ENCODE peak calls at places on chromosomes 1 and 21, in five cellular contexts. One of them, this sample, is unnamed. For H3K27me3, the result is how much of the 10 kb centered on the place peaks cover.

GRCh38 chr1:154186177-154186576 is 5.7 kb downstream of the TPM3 start:
- DNase-seq in esophagus squamous epithelium: no peak
- DNase-seq in psoas muscle: peak
- DNase-seq in aorta: peak
- DNase-seq in adrenal gland: peak
- DNase-seq in this sample: no peak

GRCh38 chr1:26950602-26951001 is 9.7 kb downstream of the KDF1 start:
- DNase-seq in esophagus squamous epithelium: no peak
- DNase-seq in psoas muscle: no peak
- DNase-seq in aorta: no peak
- DNase-seq in adrenal gland: no peak
- DNase-seq in this sample: no peak

GRCh38 chr1:243496173-243496553 is 240.3 kb downstream of the SDCCAG8 start:
- DNase-seq in esophagus squamous epithelium: no peak
- DNase-seq in psoas muscle: peak
- DNase-seq in aorta: peak
- DNase-seq in adrenal gland: no peak
- DNase-seq in this sample: no peak

GRCh38 chr21:41369105-41369914 is 7.5 kb downstream of the MX2 start:
- DNase-seq in esophagus squamous epithelium: no peak
- DNase-seq in psoas muscle: peak
- DNase-seq in aorta: no peak
- DNase-seq in adrenal gland: no peak
- DNase-seq in this sample: no peak

GRCh38 chr1:11571906-11572616 is 82.2 kb downstream of the FBXO2 start:
- DNase-seq in esophagus squamous epithelium: no peak
- DNase-seq in psoas muscle: no peak
- DNase-seq in aorta: no peak
- DNase-seq in adrenal gland: no peak
- DNase-seq in this sample: no peak

GRCh38 chr1:76266762-76267161 is 192.2 kb downstream of the ST6GALNAC3 start:
- DNase-seq in esophagus squamous epithelium: no peak
- DNase-seq in psoas muscle: no peak
- DNase-seq in aorta: no peak
- DNase-seq in adrenal gland: no peak
- DNase-seq in this sample: no peak

GRCh38 chr21:41777934-41778815 is 11.3 kb upstream of the RIPK4 start:
- DNase-seq in esophagus squamous epithelium: no peak
- DNase-seq in psoas muscle: peak
- DNase-seq in aorta: peak
- DNase-seq in adrenal gland: peak
- DNase-seq in this sample: no peak

GRCh38 chr1:1283821-1284220 is 3.6 kb downstream of the SCNN1D start:
- DNase-seq in esophagus squamous epithelium: no peak
- DNase-seq in psoas muscle: no peak
- DNase-seq in aorta: no peak
- DNase-seq in adrenal gland: no peak
- DNase-seq in this sample: no peak

GRCh38 chr21:26165331-26165730 is 5.2 kb downstream of the APP start:
- DNase-seq in esophagus squamous epithelium: no peak
- DNase-seq in psoas muscle: no peak
- DNase-seq in aorta: no peak
- DNase-seq in adrenal gland: no peak
- DNase-seq in this sample: no peak

GRCh38 chr21:15495965-15496364 is 233.8 kb upstream of the USP25 start:
- DNase-seq in esophagus squamous epithelium: no peak
- DNase-seq in psoas muscle: no peak
- DNase-seq in aorta: no peak
- DNase-seq in adrenal gland: no peak
- DNase-seq in this sample: no peak

GRCh38 chr1:179817789-179818188 is 59.8 kb downstream of the TOR1AIP2 start:
- DNase-seq in esophagus squamous epithelium: no peak
- DNase-seq in psoas muscle: peak
- DNase-seq in aorta: no peak
- DNase-seq in adrenal gland: peak
- DNase-seq in this sample: no peak

GRCh38 chr1:67572594-67573221 is 112.3 kb upstream of the GADD45A start:
- DNase-seq in esophagus squamous epithelium: no peak
- DNase-seq in psoas muscle: peak
- DNase-seq in aorta: no peak
- DNase-seq in adrenal gland: no peak
- DNase-seq in this sample: no peak

GRCh38 chr1:221217029-221217428 is 337.8 kb downstream of the HLX start:
- DNase-seq in esophagus squamous epithelium: no peak
- DNase-seq in psoas muscle: no peak
- DNase-seq in aorta: peak
- DNase-seq in adrenal gland: no peak
- DNase-seq in this sample: no peak

GRCh38 chr1:182957902-182958395 is 5.0 kb upstream of the SHCBP1L start:
- DNase-seq in esophagus squamous epithelium: no peak
- DNase-seq in psoas muscle: no peak
- DNase-seq in aorta: no peak
- DNase-seq in adrenal gland: no peak
- DNase-seq in this sample: no peak

GRCh38 chr1:182965861-182966260 is 12.9 kb upstream of the SHCBP1L start:
- DNase-seq in esophagus squamous epithelium: no peak
- DNase-seq in psoas muscle: no peak
- DNase-seq in aorta: no peak
- DNase-seq in adrenal gland: no peak
- DNase-seq in this sample: no peak

GRCh38 chr1:182965096-182965495 is 12.1 kb upstream of the SHCBP1L start:
- DNase-seq in esophagus squamous epithelium: no peak
- DNase-seq in psoas muscle: no peak
- DNase-seq in aorta: no peak
- DNase-seq in adrenal gland: no peak
- DNase-seq in this sample: no peak

GRCh38 chr1:182960046-182960445 is 7.1 kb upstream of the SHCBP1L start:
- DNase-seq in esophagus squamous epithelium: no peak
- DNase-seq in psoas muscle: no peak
- DNase-seq in aorta: no peak
- DNase-seq in adrenal gland: no peak
- DNase-seq in this sample: no peak

DNA sequence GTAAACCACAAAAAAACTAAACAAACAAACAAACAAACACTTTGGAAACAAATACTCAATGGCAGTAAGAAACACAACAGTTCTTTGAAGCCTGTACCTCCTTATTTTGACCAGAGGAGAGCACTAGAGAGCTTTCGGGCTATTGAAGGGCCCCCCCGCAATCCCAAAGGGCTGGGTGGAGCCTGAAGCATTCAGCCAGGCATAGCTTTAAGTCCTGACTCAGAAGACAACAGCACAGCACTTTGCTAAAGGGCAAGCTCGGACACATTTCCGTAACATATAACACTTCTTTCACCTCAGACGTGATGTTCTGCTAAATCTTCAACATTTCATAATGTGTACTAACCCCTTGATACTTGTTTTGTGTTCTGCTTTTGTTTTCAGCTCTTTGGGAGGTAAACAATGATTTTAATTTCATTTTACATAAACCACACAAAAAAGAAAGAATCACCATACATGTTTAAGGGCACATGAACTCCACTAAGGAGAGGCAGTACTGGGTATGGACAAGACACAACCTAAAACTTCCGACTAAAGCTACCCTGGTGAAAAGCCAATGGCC is 9.7 kb upstream of the SHCBP1L start:
- DNase-seq in esophagus squamous epithelium: peak
- DNase-seq in psoas muscle: peak
- DNase-seq in aorta: peak
- DNase-seq in adrenal gland: peak
- DNase-seq in this sample: peak
- H3K4me3 ChIP-seq in esophagus squamous epithelium: peak
- H3K4me3 ChIP-seq in psoas muscle: peak
- H3K4me3 ChIP-seq in aorta: peak
- H3K4me3 ChIP-seq in adrenal gland: no peak
- H3K4me3 ChIP-seq in this sample: peak

GRCh38 chr1:194420706-194421105 is 1234.3 kb upstream of the B3GALT2 start:
- DNase-seq in esophagus squamous epithelium: no peak
- DNase-seq in psoas muscle: no peak
- DNase-seq in aorta: no peak
- DNase-seq in adrenal gland: no peak
- DNase-seq in this sample: no peak

GRCh38 chr1:194419721-194420120 is 1233.3 kb upstream of the B3GALT2 start:
- DNase-seq in esophagus squamous epithelium: no peak
- DNase-seq in psoas muscle: no peak
- DNase-seq in aorta: no peak
- DNase-seq in adrenal gland: no peak
- DNase-seq in this sample: no peak
- H3K27me3 ChIP-seq in esophagus squamous epithelium: under half
- H3K27me3 ChIP-seq in psoas muscle: under half
- H3K27me3 ChIP-seq in aorta: under half
- H3K27me3 ChIP-seq in adrenal gland: under half
- H3K27me3 ChIP-seq in this sample: under half

GRCh38 chr1:245512980-245513578 is 358.3 kb downstream of the KIF26B start:
- DNase-seq in esophagus squamous epithelium: no peak
- DNase-seq in psoas muscle: no peak
- DNase-seq in aorta: no peak
- DNase-seq in adrenal gland: no peak
- DNase-seq in this sample: no peak

GRCh38 chr1:245516178-245516829 is 361.5 kb downstream of the KIF26B start:
- DNase-seq in esophagus squamous epithelium: no peak
- DNase-seq in psoas muscle: no peak
- DNase-seq in aorta: no peak
- DNase-seq in adrenal gland: no peak
- DNase-seq in this sample: no peak

DNA sequence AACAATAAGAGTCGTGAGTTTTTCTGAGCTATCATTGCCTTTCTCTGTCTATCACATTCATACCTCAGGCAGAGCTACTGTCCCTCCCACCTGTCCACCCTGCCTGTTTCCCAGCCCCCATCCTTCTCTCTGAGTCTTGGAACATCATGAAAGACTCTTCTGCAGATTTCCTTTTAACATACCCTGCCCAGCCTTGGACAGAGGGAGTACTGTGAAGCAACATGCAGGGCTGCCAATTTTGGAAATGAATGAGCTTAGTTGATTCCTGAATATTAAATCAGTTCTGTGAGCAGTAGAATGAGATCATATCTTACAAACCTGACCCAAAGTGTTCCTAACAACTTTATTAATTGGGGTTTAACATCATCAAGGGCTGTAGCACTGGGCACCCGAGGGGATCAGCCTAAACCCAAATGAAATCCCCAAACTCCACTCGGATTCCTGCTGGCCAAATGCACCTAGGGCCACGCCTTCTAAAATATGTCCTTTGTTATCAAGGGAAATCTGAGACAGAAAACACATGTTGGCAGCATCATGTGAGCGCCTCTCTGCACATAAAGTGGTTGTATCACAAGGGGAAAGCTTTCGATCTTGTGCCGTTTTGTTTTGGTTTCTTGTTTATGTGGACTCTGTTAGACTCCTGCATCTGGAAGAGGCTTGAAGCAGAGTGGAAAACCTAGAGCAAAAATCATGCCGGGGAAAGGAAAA is 357.6 kb downstream of the KIF26B start:
- DNase-seq in esophagus squamous epithelium: no peak
- DNase-seq in psoas muscle: no peak
- DNase-seq in aorta: no peak
- DNase-seq in adrenal gland: no peak
- DNase-seq in this sample: no peak
- H3K4me3 ChIP-seq in esophagus squamous epithelium: no peak
- H3K4me3 ChIP-seq in psoas muscle: no peak
- H3K4me3 ChIP-seq in aorta: no peak
- H3K4me3 ChIP-seq in adrenal gland: no peak
- H3K4me3 ChIP-seq in this sample: no peak

GRCh38 chr1:224619209-224619608 is 3.1 kb downstream of the CNIH3 start:
- DNase-seq in esophagus squamous epithelium: no peak
- DNase-seq in psoas muscle: no peak
- DNase-seq in aorta: no peak
- DNase-seq in adrenal gland: no peak
- DNase-seq in this sample: no peak
- H3K27me3 ChIP-seq in esophagus squamous epithelium: half or more
- H3K27me3 ChIP-seq in psoas muscle: half or more
- H3K27me3 ChIP-seq in aorta: under half
- H3K27me3 ChIP-seq in adrenal gland: under half
- H3K27me3 ChIP-seq in this sample: under half

GRCh38 chr21:34883501-34884271 is 165.4 kb downstream of the RUNX1 start:
- DNase-seq in esophagus squamous epithelium: no peak
- DNase-seq in psoas muscle: no peak
- DNase-seq in aorta: no peak
- DNase-seq in adrenal gland: no peak
- DNase-seq in this sample: no peak
- H3K4me3 ChIP-seq in esophagus squamous epithelium: peak
- H3K4me3 ChIP-seq in psoas muscle: peak
- H3K4me3 ChIP-seq in aorta: no peak
- H3K4me3 ChIP-seq in adrenal gland: no peak
- H3K4me3 ChIP-seq in this sample: peak

DNA sequence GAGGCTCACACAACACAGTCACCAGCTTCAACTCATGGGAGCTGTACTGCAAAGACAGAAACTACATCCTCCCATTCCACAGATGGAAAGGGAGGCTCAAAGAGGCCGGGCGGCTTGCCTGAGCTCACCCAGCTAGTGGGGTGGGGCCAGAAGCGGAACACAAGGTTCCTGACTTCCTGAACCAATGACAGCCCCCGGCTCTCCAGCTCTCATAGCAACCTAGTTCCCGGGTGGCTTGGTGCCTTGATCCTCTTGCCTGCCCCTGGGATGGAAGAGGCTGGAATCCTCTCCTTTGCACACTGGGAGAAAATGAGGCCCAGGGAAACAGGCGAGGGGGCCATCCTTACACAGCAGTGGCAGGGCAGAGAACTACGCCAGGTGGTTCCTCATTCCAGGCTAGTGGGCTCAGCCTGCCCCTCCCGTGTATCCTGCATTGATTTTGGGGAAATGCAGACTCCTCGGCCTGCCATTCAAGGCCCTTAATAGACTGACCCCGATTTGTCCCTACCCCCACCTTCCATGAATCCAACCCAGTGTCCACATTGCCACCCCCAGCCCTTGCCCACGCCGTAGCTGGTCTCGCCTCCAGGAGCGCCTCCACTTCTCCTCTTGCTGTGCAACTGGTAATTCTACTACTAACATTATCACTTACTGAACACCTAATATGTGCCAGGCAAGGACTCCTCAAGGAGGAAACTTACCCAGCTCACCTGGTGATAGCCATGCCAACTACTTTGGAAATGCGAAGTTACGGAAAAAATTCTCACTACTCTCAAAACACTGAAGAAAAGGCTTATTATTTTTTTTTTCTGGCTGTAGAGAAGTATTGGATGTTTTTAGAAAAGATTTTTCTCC is 5.0 kb downstream of the RAP1GAP start:
- DNase-seq in esophagus squamous epithelium: no peak
- DNase-seq in psoas muscle: no peak
- DNase-seq in aorta: peak
- DNase-seq in adrenal gland: peak
- DNase-seq in this sample: no peak
- H3K27me3 ChIP-seq in esophagus squamous epithelium: half or more
- H3K27me3 ChIP-seq in psoas muscle: half or more
- H3K27me3 ChIP-seq in aorta: under half
- H3K27me3 ChIP-seq in adrenal gland: under half
- H3K27me3 ChIP-seq in this sample: under half

GRCh38 chr1:203627819-203628184 is 1.2 kb downstream of the ATP2B4 start:
- DNase-seq in esophagus squamous epithelium: no peak
- DNase-seq in psoas muscle: no peak
- DNase-seq in aorta: peak
- DNase-seq in adrenal gland: peak
- DNase-seq in this sample: no peak
- H3K4me3 ChIP-seq in esophagus squamous epithelium: peak
- H3K4me3 ChIP-seq in psoas muscle: peak
- H3K4me3 ChIP-seq in aorta: peak
- H3K4me3 ChIP-seq in adrenal gland: peak
- H3K4me3 ChIP-seq in this sample: peak

GRCh38 chr1:245704341-245704740 is 549.6 kb downstream of the KIF26B start:
- DNase-seq in esophagus squamous epithelium: no peak
- DNase-seq in psoas muscle: no peak
- DNase-seq in aorta: no peak
- DNase-seq in adrenal gland: no peak
- DNase-seq in this sample: no peak
- H3K27me3 ChIP-seq in esophagus squamous epithelium: under half
- H3K27me3 ChIP-seq in psoas muscle: under half
- H3K27me3 ChIP-seq in aorta: under half
- H3K27me3 ChIP-seq in adrenal gland: under half
- H3K27me3 ChIP-seq in this sample: under half